ENCODE peak calls at places on chromosomes 11 and 22, in seven cellular contexts. C is DND-41, B is AG10803, U is IMR-90, F is heart left ventricle, W is fibroblast of lung, N is bronchial epithelial cell. M is an unnamed sample.
A peak's percentile ranks its signal among the peaks of the same experiment; 100 is the strongest.

GRCh38 chr11:81080476-81080875 is 1639.6 kb upstream of the TENM4 start:
- DNase-seq in C (no peak), B (no peak), U (no peak), F (no peak), W (no peak), N (no peak), M (no peak)

GRCh38 chr11:8225589-8226036 is 38.1 kb downstream of the LMO1 start:
- DNase-seq in C (peak; percentile 62), B (peak; percentile 37), U (peak; percentile 52), F (peak; percentile 71), W (peak; percentile 61), N (peak; percentile 43), M (peak; percentile 80)

GRCh38 chr11:12150831-12151382 is 40.5 kb downstream of the MICAL2 start:
- DNase-seq in C (no peak), B (no peak), U (peak; percentile 93), F (no peak), W (peak; percentile 85), N (peak; percentile 39), M (peak; percentile 78)

GRCh38 chr11:37657645-37658044 is 1059.6 kb upstream of the RAG2 start:
- DNase-seq in C (no peak), B (no peak), U (peak; percentile 25), F (no peak), W (peak; percentile 34), N (peak; percentile 49), M (no peak)

GRCh38 chr11:119352857-119353260 is 6.4 kb upstream of the MFRP start:
- DNase-seq in C (no peak), B (no peak), U (no peak), F (peak; percentile 85), W (peak; percentile 31), N (no peak), M (no peak)

GRCh38 chr11:129374081-129374992 is 1.3 kb upstream of the BARX2 start:
- DNase-seq in C (no peak), B (no peak), U (no peak), F (no peak), W (peak; percentile 10), N (no peak), M (no peak)

GRCh38 chr11:70713988-70714665 is 315.8 kb downstream of the CTTN start:
- DNase-seq in C (no peak), B (no peak), U (no peak), F (peak; percentile 13), W (no peak), N (no peak), M (no peak)

GRCh38 chr22:45631140-45631539 is 40.5 kb upstream of the ATXN10 start:
- DNase-seq in C (no peak), B (no peak), U (no peak), F (no peak), W (no peak), N (no peak), M (no peak)

GRCh38 chr11:67464411-67465189 is 4.5 kb downstream of the TMEM134 start:
- DNase-seq in C (peak; percentile 94), B (peak; percentile 57), U (peak; percentile 42), F (peak; percentile 88), W (peak; percentile 52), N (peak; percentile 83), M (peak; percentile 96)

GRCh38 chr11:130146797-130147196 is 12.8 kb upstream of the ST14 start:
- DNase-seq in C (no peak), B (no peak), U (no peak), F (no peak), W (peak; percentile 29), N (no peak), M (no peak)

GRCh38 chr22:27919943-27920755 is 1.1 kb upstream of the PITPNB start:
- DNase-seq in C (no peak), B (peak; percentile 77), U (peak; percentile 72), F (no peak), W (peak; percentile 83), N (peak; percentile 51), M (peak; percentile 74)

GRCh38 chr11:116530705-116531104 is 242.1 kb downstream of the BUD13 start:
- DNase-seq in C (no peak), B (no peak), U (no peak), F (no peak), W (no peak), N (no peak), M (no peak)

GRCh38 chr11:116534270-116534975 is 238.4 kb downstream of the BUD13 start:
- DNase-seq in C (no peak), B (no peak), U (no peak), F (no peak), W (no peak), N (no peak), M (no peak)

GRCh38 chr11:116532066-116532465 is 240.7 kb downstream of the BUD13 start:
- DNase-seq in C (no peak), B (no peak), U (no peak), F (no peak), W (no peak), N (no peak), M (no peak)

GRCh38 chr11:116535120-116535519 is 237.7 kb downstream of the BUD13 start:
- DNase-seq in C (no peak), B (no peak), U (no peak), F (no peak), W (no peak), N (no peak), M (no peak)

DNA sequence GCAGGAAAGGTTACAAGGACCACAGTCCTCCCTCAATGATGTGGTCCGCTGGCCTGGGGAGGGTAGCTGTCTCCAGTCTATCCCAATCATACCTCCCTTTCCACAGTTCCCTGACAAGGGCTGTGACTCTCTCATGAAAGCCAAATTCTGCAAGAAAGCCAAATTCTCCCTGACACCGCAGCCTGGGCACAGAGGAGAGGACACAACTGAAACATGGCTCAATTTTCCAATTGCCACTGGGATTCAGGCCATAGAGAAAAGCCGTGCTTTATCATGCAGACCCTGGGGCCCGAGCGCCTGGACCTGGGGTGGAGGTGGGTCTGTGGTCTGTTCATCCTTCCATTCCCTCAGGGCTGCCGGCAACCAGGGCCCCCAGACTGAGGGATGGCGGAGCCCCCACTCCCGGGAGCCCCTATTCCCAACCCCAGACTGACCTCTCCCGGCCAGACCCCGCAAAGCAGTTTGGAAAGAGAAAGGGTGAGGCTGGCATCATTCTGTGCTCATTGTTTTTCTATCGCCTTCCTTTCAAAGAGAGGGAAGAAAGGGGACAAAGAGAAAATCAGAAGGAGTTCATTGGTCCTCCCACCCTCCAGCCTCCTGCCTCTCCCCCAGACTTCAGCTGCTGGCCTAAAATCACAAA is 239.5 kb downstream of the BUD13 start:
- DNase-seq in C (no peak), B (no peak), U (no peak), F (no peak), W (no peak), N (no peak), M (no peak)
- TF ChIP-seq CTCF in C (no peak), B (no peak), U (no peak), F (no peak), W (no peak), N (no peak), M (no peak)

DNA sequence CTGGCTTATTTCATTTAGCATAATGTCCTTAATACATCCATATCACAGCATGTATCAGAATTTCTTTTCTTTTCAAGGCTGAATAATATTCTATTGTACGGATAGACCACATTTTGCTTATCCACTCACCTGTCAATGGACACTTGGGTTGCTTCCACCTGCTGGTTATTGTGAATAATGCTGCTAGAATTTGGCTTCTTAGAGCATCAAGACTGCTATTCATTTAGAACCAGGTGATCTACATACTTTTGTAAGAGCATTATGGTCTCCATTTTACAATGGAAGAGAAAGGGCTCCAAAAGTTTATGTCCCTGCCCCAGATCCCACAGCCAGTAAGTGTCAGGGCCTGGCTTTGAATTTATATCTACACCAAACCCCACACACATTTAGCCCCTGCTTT is 100.7 kb upstream of the CD82 start:
- DNase-seq in C (no peak), B (no peak), U (no peak), F (no peak), W (no peak), N (peak; percentile 32), M (no peak)
- TF ChIP-seq CTCF in C (peak; percentile 37), B (no peak), U (no peak), F (no peak), W (no peak), N (peak; percentile 6), M (no peak)

GRCh38 chr11:128194226-128194625 is 393.1 kb downstream of the ETS1 start:
- DNase-seq in C (no peak), B (peak; percentile 60), U (no peak), F (no peak), W (peak; percentile 73), N (no peak), M (no peak)

GRCh38 chr11:128195756-128196155 is 391.6 kb downstream of the ETS1 start:
- DNase-seq in C (no peak), B (no peak), U (no peak), F (no peak), W (no peak), N (peak; percentile 48), M (no peak)

GRCh38 chr11:128193633-128194032 is 393.7 kb downstream of the ETS1 start:
- DNase-seq in C (no peak), B (no peak), U (no peak), F (no peak), W (no peak), N (no peak), M (no peak)

GRCh38 chr11:128196235-128196634 is 391.1 kb downstream of the ETS1 start:
- DNase-seq in C (no peak), B (peak; percentile 88), U (no peak), F (no peak), W (peak; percentile 35), N (peak; percentile 62), M (no peak)

DNA sequence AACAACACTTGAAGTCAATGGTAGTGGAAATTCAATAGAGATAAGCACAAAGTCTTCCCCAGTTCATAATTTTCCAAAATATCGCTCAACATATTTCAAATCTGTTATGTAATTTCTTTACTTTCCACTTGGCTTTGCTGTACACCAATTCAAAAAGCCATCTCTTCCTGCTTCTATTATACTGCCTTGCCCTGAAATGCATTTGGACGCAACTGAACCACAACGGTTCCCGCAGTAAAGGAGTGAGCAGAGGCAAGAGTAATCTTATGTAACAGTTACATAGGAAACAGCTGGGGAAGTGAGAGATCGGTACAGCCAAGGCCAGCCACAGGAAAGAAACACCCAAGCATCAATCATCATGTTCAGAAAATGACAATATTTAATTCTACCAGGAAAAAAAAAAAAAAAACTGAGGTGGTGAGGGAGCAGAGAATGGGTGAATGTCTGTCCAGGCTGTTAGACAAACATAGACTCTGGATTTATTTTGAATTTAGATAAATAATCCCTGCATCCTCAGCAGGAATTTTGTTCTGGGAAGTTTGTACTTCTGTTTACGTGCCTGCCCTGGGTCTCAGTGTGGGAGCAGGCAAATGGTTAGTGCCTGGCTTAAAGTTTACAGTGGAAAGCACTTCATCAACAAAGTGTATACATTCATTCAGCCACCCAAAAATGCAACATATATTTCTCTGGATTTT is 392.2 kb downstream of the ETS1 start:
- DNase-seq in C (peak; percentile 88), B (peak; percentile 56), U (no peak), F (no peak), W (peak; percentile 47), N (no peak), M (peak; percentile 71)
- TF ChIP-seq CTCF in C (peak; percentile 71), B (no peak), U (no peak), F (no peak), W (no peak), N (no peak), M (no peak)

DNA sequence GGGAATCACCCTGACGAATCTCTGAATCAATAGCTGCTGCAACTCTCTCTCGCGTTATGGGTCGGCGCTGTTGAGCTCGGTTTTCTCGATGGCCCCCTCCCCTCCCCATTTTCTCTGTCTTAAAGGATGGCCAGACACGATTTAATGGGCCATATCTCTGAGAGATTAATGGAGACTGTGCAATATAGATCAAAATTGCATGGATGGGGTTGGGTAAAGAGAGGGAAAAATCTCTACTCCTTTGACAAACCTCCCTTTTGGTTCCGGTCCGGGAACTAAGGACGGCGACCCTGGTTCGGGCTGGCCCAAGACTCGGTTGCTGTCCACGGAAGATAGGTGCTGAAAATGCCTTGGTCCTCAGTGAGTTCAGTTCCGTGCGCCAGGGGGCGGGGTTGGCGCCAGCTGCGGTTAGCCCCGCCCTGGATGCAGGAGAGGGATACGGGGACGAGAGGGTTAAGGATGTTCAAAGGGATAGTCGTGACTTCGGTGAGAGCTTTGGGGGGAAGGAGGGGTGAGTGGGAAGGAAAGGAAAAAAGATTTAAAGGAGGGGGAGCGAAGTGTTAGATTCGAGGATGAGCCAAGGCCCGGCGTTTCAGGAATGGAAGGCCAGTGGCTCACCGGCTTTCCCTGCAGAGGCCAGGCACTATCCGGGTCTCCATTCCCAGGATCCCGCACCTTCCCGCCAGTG is 103.6 kb upstream of the HSD17B12 start:
- DNase-seq in C (peak; percentile 5), B (peak; percentile 46), U (peak; percentile 49), F (peak; percentile 45), W (peak; percentile 55), N (peak; percentile 32), M (peak; percentile 56)
- TF ChIP-seq CTCF in C (no peak), B (peak; percentile 49), U (peak; percentile 35), F (peak; percentile 26), W (no peak), N (peak; percentile 46), M (no peak)